ENCODE peak calls at places on chromosomes 6 and 20, in ten cellular contexts. One of them, this sample, is unnamed. For H3K27me3 and H3K4me1, the result is how much of the 10 kb centered on the place peaks cover.

GRCh38 chr6:132819405-132820145 is 5.2 kb downstream of the RPS12 start:
- DNase-seq in H1: no peak
- DNase-seq in left ventricle myocardium inferior: no peak
- DNase-seq in testis: no peak
- DNase-seq in Karpas-422: peak
- DNase-seq in cardiac muscle cell: no peak
- DNase-seq in fibroblast of lung: peak
- DNase-seq in CD8-positive, alpha-beta T cell: no peak
- DNase-seq in pancreas: no peak
- DNase-seq in RWPE2: no peak
- DNase-seq in this sample: no peak

GRCh38 chr6:20424679-20425078 is 23.0 kb downstream of the E2F3 start:
- DNase-seq in CD8-positive, alpha-beta T cell: no peak
- DNase-seq in pancreas: peak
- DNase-seq in H1: peak
- DNase-seq in cardiac muscle cell: peak
- DNase-seq in left ventricle myocardium inferior: no peak
- DNase-seq in Karpas-422: no peak
- DNase-seq in RWPE2: no peak
- DNase-seq in fibroblast of lung: no peak
- DNase-seq in testis: no peak
- DNase-seq in this sample: no peak

GRCh38 chr6:162181741-162182401 is 545.7 kb downstream of the PRKN start:
- DNase-seq in H1: no peak
- DNase-seq in pancreas: no peak
- DNase-seq in cardiac muscle cell: peak
- DNase-seq in RWPE2: no peak
- DNase-seq in Karpas-422: no peak
- DNase-seq in fibroblast of lung: peak
- DNase-seq in left ventricle myocardium inferior: no peak
- DNase-seq in CD8-positive, alpha-beta T cell: no peak
- DNase-seq in testis: no peak
- DNase-seq in this sample: no peak

GRCh38 chr6:21840428-21840827 is 246.9 kb downstream of the SOX4 start:
- DNase-seq in testis: no peak
- DNase-seq in RWPE2: no peak
- DNase-seq in fibroblast of lung: peak
- DNase-seq in cardiac muscle cell: peak
- DNase-seq in pancreas: no peak
- DNase-seq in left ventricle myocardium inferior: no peak
- DNase-seq in CD8-positive, alpha-beta T cell: no peak
- DNase-seq in Karpas-422: no peak
- DNase-seq in H1: no peak
- DNase-seq in this sample: no peak

GRCh38 chr20:378961-379336 is 1.6 kb upstream of the TRIB3 start:
- DNase-seq in left ventricle myocardium inferior: no peak
- DNase-seq in H1: no peak
- DNase-seq in Karpas-422: no peak
- DNase-seq in testis: no peak
- DNase-seq in cardiac muscle cell: no peak
- DNase-seq in RWPE2: no peak
- DNase-seq in fibroblast of lung: no peak
- DNase-seq in CD8-positive, alpha-beta T cell: no peak
- DNase-seq in pancreas: no peak
- DNase-seq in this sample: no peak

GRCh38 chr6:39870950-39871349 is 63.3 kb downstream of the MOCS1 start:
- DNase-seq in Karpas-422: peak
- DNase-seq in H1: no peak
- DNase-seq in RWPE2: no peak
- DNase-seq in fibroblast of lung: no peak
- DNase-seq in cardiac muscle cell: no peak
- DNase-seq in pancreas: no peak
- DNase-seq in left ventricle myocardium inferior: no peak
- DNase-seq in testis: no peak
- DNase-seq in CD8-positive, alpha-beta T cell: no peak
- DNase-seq in this sample: no peak

GRCh38 chr20:53926428-53927028 is 143.9 kb downstream of the BCAS1 start:
- DNase-seq in CD8-positive, alpha-beta T cell: no peak
- DNase-seq in cardiac muscle cell: peak
- DNase-seq in H1: no peak
- DNase-seq in fibroblast of lung: peak
- DNase-seq in testis: no peak
- DNase-seq in RWPE2: peak
- DNase-seq in left ventricle myocardium inferior: no peak
- DNase-seq in Karpas-422: peak
- DNase-seq in pancreas: no peak
- DNase-seq in this sample: no peak

GRCh38 chr6:74946961-74947360 is 258.9 kb downstream of the COL12A1 start:
- DNase-seq in testis: no peak
- DNase-seq in CD8-positive, alpha-beta T cell: no peak
- DNase-seq in H1: no peak
- DNase-seq in Karpas-422: no peak
- DNase-seq in pancreas: no peak
- DNase-seq in RWPE2: no peak
- DNase-seq in fibroblast of lung: peak
- DNase-seq in left ventricle myocardium inferior: no peak
- DNase-seq in cardiac muscle cell: peak
- DNase-seq in this sample: no peak

GRCh38 chr20:48600470-48600945 is 227.3 kb downstream of the PREX1 start:
- DNase-seq in left ventricle myocardium inferior: no peak
- DNase-seq in cardiac muscle cell: no peak
- DNase-seq in CD8-positive, alpha-beta T cell: no peak
- DNase-seq in Karpas-422: no peak
- DNase-seq in RWPE2: peak
- DNase-seq in testis: no peak
- DNase-seq in fibroblast of lung: no peak
- DNase-seq in H1: no peak
- DNase-seq in pancreas: no peak
- DNase-seq in this sample: no peak

GRCh38 chr20:62350098-62350628 is 16.9 kb downstream of the LAMA5 start:
- DNase-seq in H1: no peak
- DNase-seq in CD8-positive, alpha-beta T cell: no peak
- DNase-seq in cardiac muscle cell: no peak
- DNase-seq in Karpas-422: no peak
- DNase-seq in pancreas: no peak
- DNase-seq in RWPE2: no peak
- DNase-seq in fibroblast of lung: peak
- DNase-seq in left ventricle myocardium inferior: no peak
- DNase-seq in testis: no peak
- DNase-seq in this sample: peak
- H3K27me3 ChIP-seq in H1: under half
- H3K27me3 ChIP-seq in CD8-positive, alpha-beta T cell: under half
- H3K27me3 ChIP-seq in cardiac muscle cell: under half
- H3K27me3 ChIP-seq in Karpas-422: under half
- H3K27me3 ChIP-seq in pancreas: under half
- H3K27me3 ChIP-seq in RWPE2: under half
- H3K27me3 ChIP-seq in fibroblast of lung: under half
- H3K27me3 ChIP-seq in left ventricle myocardium inferior: under half
- H3K27me3 ChIP-seq in testis: under half
- H3K27me3 ChIP-seq in this sample: under half

GRCh38 chr6:166595061-166595780 is 8.7 kb upstream of the RAMACL start:
- DNase-seq in Karpas-422: no peak
- DNase-seq in fibroblast of lung: peak
- DNase-seq in CD8-positive, alpha-beta T cell: no peak
- DNase-seq in cardiac muscle cell: peak
- DNase-seq in pancreas: no peak
- DNase-seq in left ventricle myocardium inferior: no peak
- DNase-seq in RWPE2: no peak
- DNase-seq in H1: no peak
- DNase-seq in testis: no peak
- DNase-seq in this sample: no peak
- H3K4me1 ChIP-seq in Karpas-422: half or more
- H3K4me1 ChIP-seq in fibroblast of lung: under half
- H3K4me1 ChIP-seq in CD8-positive, alpha-beta T cell: under half
- H3K4me1 ChIP-seq in cardiac muscle cell: under half
- H3K4me1 ChIP-seq in pancreas: under half
- H3K4me1 ChIP-seq in left ventricle myocardium inferior: half or more
- H3K4me1 ChIP-seq in RWPE2: under half
- H3K4me1 ChIP-seq in H1: under half
- H3K4me1 ChIP-seq in testis: under half
- H3K4me1 ChIP-seq in this sample: under half

DNA sequence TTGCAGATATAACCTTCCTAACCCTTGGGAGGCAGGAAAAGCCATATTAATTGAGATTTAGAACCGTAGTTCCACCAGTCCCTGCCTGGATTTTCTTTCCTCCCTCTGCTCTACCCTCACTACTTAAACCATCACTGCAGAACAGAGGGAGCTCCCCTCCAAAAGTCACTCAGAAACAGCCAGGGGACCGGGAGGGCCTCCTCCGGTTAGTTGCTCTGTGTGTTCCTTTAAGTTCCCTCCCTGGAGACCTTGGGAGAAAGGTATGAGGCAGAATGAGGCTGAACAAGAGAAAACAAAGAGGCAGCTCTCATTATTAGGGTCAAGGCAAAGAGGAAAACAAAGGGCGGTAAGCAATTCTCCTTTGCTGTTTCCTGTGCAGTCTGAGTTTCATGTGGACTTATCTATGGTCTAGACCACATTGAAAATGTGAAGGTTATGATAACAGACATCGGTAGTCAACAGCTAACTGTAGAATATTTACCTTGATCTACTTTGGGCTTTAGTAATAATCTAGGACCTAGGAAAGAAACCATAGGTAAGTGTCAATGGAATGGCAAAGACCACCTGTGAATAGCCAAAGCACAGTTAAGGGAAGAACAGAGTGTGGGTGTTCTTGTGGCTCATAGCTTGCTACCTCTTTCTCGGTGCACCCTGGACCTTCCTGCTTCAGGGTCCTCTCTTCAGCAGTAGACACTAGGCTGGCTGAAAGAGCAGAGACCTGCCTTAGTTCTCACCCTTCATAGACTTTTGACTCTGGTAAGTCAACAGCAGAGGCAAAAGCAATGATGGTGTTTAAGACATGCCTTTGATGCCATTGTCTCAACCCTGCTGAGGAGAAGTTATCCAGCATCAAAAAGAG is 250.9 kb upstream of the CITED2 start:
- DNase-seq in H1: no peak
- DNase-seq in RWPE2: no peak
- DNase-seq in pancreas: no peak
- DNase-seq in fibroblast of lung: no peak
- DNase-seq in testis: no peak
- DNase-seq in CD8-positive, alpha-beta T cell: no peak
- DNase-seq in Karpas-422: no peak
- DNase-seq in cardiac muscle cell: no peak
- DNase-seq in left ventricle myocardium inferior: no peak
- DNase-seq in this sample: no peak
- H3K27ac ChIP-seq in H1: no peak
- H3K27ac ChIP-seq in RWPE2: no peak
- H3K27ac ChIP-seq in pancreas: no peak
- H3K27ac ChIP-seq in fibroblast of lung: no peak
- H3K27ac ChIP-seq in testis: no peak
- H3K27ac ChIP-seq in CD8-positive, alpha-beta T cell: no peak
- H3K27ac ChIP-seq in Karpas-422: no peak
- H3K27ac ChIP-seq in cardiac muscle cell: no peak
- H3K27ac ChIP-seq in left ventricle myocardium inferior: no peak
- H3K27ac ChIP-seq in this sample: no peak

GRCh38 chr20:63059684-63060056 is 52.9 kb upstream of the BHLHE23 start:
- DNase-seq in fibroblast of lung: no peak
- DNase-seq in cardiac muscle cell: no peak
- DNase-seq in Karpas-422: no peak
- DNase-seq in left ventricle myocardium inferior: peak
- DNase-seq in testis: no peak
- DNase-seq in RWPE2: peak
- DNase-seq in CD8-positive, alpha-beta T cell: no peak
- DNase-seq in pancreas: no peak
- DNase-seq in H1: no peak
- DNase-seq in this sample: peak
- H3K27me3 ChIP-seq in fibroblast of lung: under half
- H3K27me3 ChIP-seq in cardiac muscle cell: under half
- H3K27me3 ChIP-seq in Karpas-422: under half
- H3K27me3 ChIP-seq in left ventricle myocardium inferior: half or more
- H3K27me3 ChIP-seq in testis: under half
- H3K27me3 ChIP-seq in RWPE2: under half
- H3K27me3 ChIP-seq in CD8-positive, alpha-beta T cell: under half
- H3K27me3 ChIP-seq in pancreas: under half
- H3K27me3 ChIP-seq in H1: under half
- H3K27me3 ChIP-seq in this sample: under half

GRCh38 chr6:167861424-167861823 is 34.7 kb downstream of the AFDN start:
- DNase-seq in testis: no peak
- DNase-seq in fibroblast of lung: no peak
- DNase-seq in cardiac muscle cell: no peak
- DNase-seq in RWPE2: no peak
- DNase-seq in CD8-positive, alpha-beta T cell: no peak
- DNase-seq in pancreas: no peak
- DNase-seq in Karpas-422: no peak
- DNase-seq in left ventricle myocardium inferior: no peak
- DNase-seq in H1: no peak
- DNase-seq in this sample: no peak

GRCh38 chr6:167858086-167858591 is 31.4 kb downstream of the AFDN start:
- DNase-seq in cardiac muscle cell: peak
- DNase-seq in fibroblast of lung: peak
- DNase-seq in left ventricle myocardium inferior: no peak
- DNase-seq in RWPE2: no peak
- DNase-seq in Karpas-422: no peak
- DNase-seq in pancreas: no peak
- DNase-seq in H1: no peak
- DNase-seq in testis: no peak
- DNase-seq in CD8-positive, alpha-beta T cell: no peak
- DNase-seq in this sample: no peak

GRCh38 chr6:167860546-167861226 is 34.0 kb downstream of the AFDN start:
- DNase-seq in pancreas: no peak
- DNase-seq in Karpas-422: no peak
- DNase-seq in CD8-positive, alpha-beta T cell: no peak
- DNase-seq in testis: no peak
- DNase-seq in cardiac muscle cell: no peak
- DNase-seq in left ventricle myocardium inferior: no peak
- DNase-seq in RWPE2: no peak
- DNase-seq in H1: no peak
- DNase-seq in fibroblast of lung: no peak
- DNase-seq in this sample: no peak

GRCh38 chr6:167856999-167857660 is 30.4 kb downstream of the AFDN start:
- DNase-seq in CD8-positive, alpha-beta T cell: no peak
- DNase-seq in left ventricle myocardium inferior: no peak
- DNase-seq in H1: no peak
- DNase-seq in pancreas: no peak
- DNase-seq in RWPE2: no peak
- DNase-seq in Karpas-422: no peak
- DNase-seq in fibroblast of lung: peak
- DNase-seq in cardiac muscle cell: peak
- DNase-seq in testis: no peak
- DNase-seq in this sample: no peak

GRCh38 chr6:167858842-167859520 is 32.3 kb downstream of the AFDN start:
- DNase-seq in cardiac muscle cell: peak
- DNase-seq in fibroblast of lung: peak
- DNase-seq in CD8-positive, alpha-beta T cell: no peak
- DNase-seq in Karpas-422: no peak
- DNase-seq in H1: no peak
- DNase-seq in testis: no peak
- DNase-seq in pancreas: no peak
- DNase-seq in left ventricle myocardium inferior: no peak
- DNase-seq in RWPE2: no peak
- DNase-seq in this sample: no peak
- H3K4me1 ChIP-seq in cardiac muscle cell: half or more
- H3K4me1 ChIP-seq in fibroblast of lung: under half
- H3K4me1 ChIP-seq in CD8-positive, alpha-beta T cell: under half
- H3K4me1 ChIP-seq in Karpas-422: under half
- H3K4me1 ChIP-seq in H1: under half
- H3K4me1 ChIP-seq in testis: under half
- H3K4me1 ChIP-seq in pancreas: under half
- H3K4me1 ChIP-seq in left ventricle myocardium inferior: half or more
- H3K4me1 ChIP-seq in RWPE2: half or more
- H3K4me1 ChIP-seq in this sample: under half